ENCODE peak calls at places on chromosomes 3 and 15, in four cellular contexts. One of them, this sample, is unnamed.

GRCh38 chr3:83011471-83011870 is 1250.0 kb upstream of the GBE1 start:
- DNase-seq in non-pigmented ciliary epithelial cell: no peak
- DNase-seq in activated CD8-positive, alpha-beta memory T cell treated with anti-CD3 and anti-CD28 coated beads for 24 hours: no peak
- DNase-seq in lower leg skin: no peak
- DNase-seq in this sample: no peak

GRCh38 chr3:128618398-128618726 is 32.3 kb downstream of the RPN1 start:
- DNase-seq in non-pigmented ciliary epithelial cell: no peak
- DNase-seq in activated CD8-positive, alpha-beta memory T cell treated with anti-CD3 and anti-CD28 coated beads for 24 hours: no peak
- DNase-seq in lower leg skin: no peak
- DNase-seq in this sample: no peak

GRCh38 chr3:55720614-55721013 is 233.5 kb upstream of the WNT5A start:
- DNase-seq in non-pigmented ciliary epithelial cell: no peak
- DNase-seq in activated CD8-positive, alpha-beta memory T cell treated with anti-CD3 and anti-CD28 coated beads for 24 hours: no peak
- DNase-seq in lower leg skin: no peak
- DNase-seq in this sample: no peak

GRCh38 chr3:61877359-61877770 is 316.0 kb downstream of the PTPRG start:
- DNase-seq in non-pigmented ciliary epithelial cell: no peak
- DNase-seq in activated CD8-positive, alpha-beta memory T cell treated with anti-CD3 and anti-CD28 coated beads for 24 hours: no peak
- DNase-seq in lower leg skin: no peak
- DNase-seq in this sample: no peak

GRCh38 chr3:162760789-162761188 is 1264.2 kb downstream of the OTOL1 start:
- DNase-seq in non-pigmented ciliary epithelial cell: no peak
- DNase-seq in activated CD8-positive, alpha-beta memory T cell treated with anti-CD3 and anti-CD28 coated beads for 24 hours: no peak
- DNase-seq in lower leg skin: no peak
- DNase-seq in this sample: no peak

GRCh38 chr3:118262800-118263402 is 771.7 kb downstream of the IGSF11 start:
- DNase-seq in non-pigmented ciliary epithelial cell: no peak
- DNase-seq in activated CD8-positive, alpha-beta memory T cell treated with anti-CD3 and anti-CD28 coated beads for 24 hours: no peak
- DNase-seq in lower leg skin: no peak
- DNase-seq in this sample: no peak

GRCh38 chr3:72380193-72380592 is 468.1 kb downstream of the SHQ1 start:
- DNase-seq in non-pigmented ciliary epithelial cell: no peak
- DNase-seq in activated CD8-positive, alpha-beta memory T cell treated with anti-CD3 and anti-CD28 coated beads for 24 hours: no peak
- DNase-seq in lower leg skin: no peak
- DNase-seq in this sample: no peak

GRCh38 chr15:31465083-31465955 is 138.7 kb downstream of the KLF13 start:
- DNase-seq in non-pigmented ciliary epithelial cell: no peak
- DNase-seq in activated CD8-positive, alpha-beta memory T cell treated with anti-CD3 and anti-CD28 coated beads for 24 hours: peak
- DNase-seq in lower leg skin: peak
- DNase-seq in this sample: no peak

GRCh38 chr3:105518806-105519418 is 152.2 kb downstream of the ALCAM start:
- DNase-seq in non-pigmented ciliary epithelial cell: no peak
- DNase-seq in activated CD8-positive, alpha-beta memory T cell treated with anti-CD3 and anti-CD28 coated beads for 24 hours: no peak
- DNase-seq in lower leg skin: no peak
- DNase-seq in this sample: no peak

GRCh38 chr3:101466465-101467309 is 46.3 kb downstream of the SENP7 start:
- DNase-seq in non-pigmented ciliary epithelial cell: no peak
- DNase-seq in activated CD8-positive, alpha-beta memory T cell treated with anti-CD3 and anti-CD28 coated beads for 24 hours: peak
- DNase-seq in lower leg skin: no peak
- DNase-seq in this sample: no peak

GRCh38 chr3:38805765-38806386 is 10.1 kb downstream of the SCN10A start:
- DNase-seq in non-pigmented ciliary epithelial cell: peak
- DNase-seq in activated CD8-positive, alpha-beta memory T cell treated with anti-CD3 and anti-CD28 coated beads for 24 hours: no peak
- DNase-seq in lower leg skin: no peak
- DNase-seq in this sample: no peak

GRCh38 chr3:110932515-110933095 is 139.0 kb upstream of the NECTIN3 start:
- DNase-seq in non-pigmented ciliary epithelial cell: peak
- DNase-seq in activated CD8-positive, alpha-beta memory T cell treated with anti-CD3 and anti-CD28 coated beads for 24 hours: no peak
- DNase-seq in lower leg skin: no peak
- DNase-seq in this sample: no peak

GRCh38 chr15:73584699-73585420 is 48.3 kb downstream of the NPTN start:
- DNase-seq in non-pigmented ciliary epithelial cell: no peak
- DNase-seq in activated CD8-positive, alpha-beta memory T cell treated with anti-CD3 and anti-CD28 coated beads for 24 hours: no peak
- DNase-seq in lower leg skin: no peak
- DNase-seq in this sample: no peak

GRCh38 chr3:136232413-136232812 is 17.7 kb upstream of the PCCB start:
- DNase-seq in non-pigmented ciliary epithelial cell: no peak
- DNase-seq in activated CD8-positive, alpha-beta memory T cell treated with anti-CD3 and anti-CD28 coated beads for 24 hours: no peak
- DNase-seq in lower leg skin: no peak
- DNase-seq in this sample: no peak

GRCh38 chr15:40847225-40847961 is 3.5 kb downstream of the SPINT1 start:
- DNase-seq in non-pigmented ciliary epithelial cell: no peak
- DNase-seq in activated CD8-positive, alpha-beta memory T cell treated with anti-CD3 and anti-CD28 coated beads for 24 hours: no peak
- DNase-seq in lower leg skin: no peak
- DNase-seq in this sample: no peak

GRCh38 chr15:89665449-89666146 is 10.3 kb upstream of the KIF7 start:
- DNase-seq in non-pigmented ciliary epithelial cell: no peak
- DNase-seq in activated CD8-positive, alpha-beta memory T cell treated with anti-CD3 and anti-CD28 coated beads for 24 hours: no peak
- DNase-seq in lower leg skin: peak
- DNase-seq in this sample: no peak

This sample was measured in anterior cingulate cortex.